ENCODE peak calls at places on chromosome 13, in four cellular contexts. O is tibial nerve, B is right lobe of liver, D is uterus. M is an unnamed sample.
A peak's percentile ranks its signal among the peaks of the same experiment; 100 is the strongest.

GRCh38 chr13:112697756-112698655 is 8.2 kb downstream of the ATP11A start:
- DNase-seq in O (no peak), B (peak; percentile 58), D (no peak), M (no peak)

GRCh38 chr13:86856996-86857395 is 814.2 kb upstream of the SLITRK5 start:
- DNase-seq in O (no peak), B (no peak), D (no peak), M (no peak)

GRCh38 chr13:37068962-37069361 is 9.5 kb upstream of the SUPT20H start:
- DNase-seq in O (no peak), B (no peak), D (no peak), M (no peak)

GRCh38 chr13:95530178-95530577 is 22.3 kb upstream of the CLDN10 start:
- DNase-seq in O (no peak), B (no peak), D (no peak), M (peak; percentile 80)

GRCh38 chr13:41495044-41495443 is 37.7 kb downstream of the RGCC start:
- DNase-seq in O (no peak), B (no peak), D (no peak), M (no peak)

GRCh38 chr13:48231080-48231479 is 1.9 kb upstream of the ITM2B start:
- DNase-seq in O (no peak), B (no peak), D (no peak), M (no peak)

GRCh38 chr13:40432018-40432978 is 234.1 kb downstream of the FOXO1 start:
- DNase-seq in O (no peak), B (no peak), D (no peak), M (no peak)

GRCh38 chr13:37313383-37313782 is 207.9 kb upstream of the CSNK1A1L start:
- DNase-seq in O (no peak), B (no peak), D (no peak), M (no peak)

GRCh38 chr13:39306639-39307589 is 268.7 kb downstream of the NHLRC3 start:
- DNase-seq in O (no peak), B (no peak), D (no peak), M (no peak)

GRCh38 chr13:97434417-97435296 is 688 bp downstream of the RAP2A start:
- DNase-seq in O (peak; percentile 17), B (peak; percentile 54), D (peak; percentile 46), M (peak; percentile 32)

GRCh38 chr13:33690321-33690720 is 127.6 kb upstream of the RFC3 start:
- DNase-seq in O (no peak), B (no peak), D (no peak), M (no peak)

GRCh38 chr13:32791545-32792172 is 205.4 kb downstream of the PDS5B start:
- DNase-seq in O (no peak), B (no peak), D (no peak), M (no peak)

GRCh38 chr13:42380420-42381164 is 108.6 kb downstream of the AKAP11 start:
- DNase-seq in O (no peak), B (no peak), D (no peak), M (no peak)

GRCh38 chr13:100584901-100585300 is 3.7 kb downstream of the GGACT start:
- DNase-seq in O (no peak), B (no peak), D (no peak), M (no peak)

GRCh38 chr13:76992548-76993001 is 694 bp downstream of the CLN5 start:
- DNase-seq in O (no peak), B (peak; percentile 52), D (peak; percentile 30), M (peak; percentile 39)

GRCh38 chr13:35876601-35877000 is 254.6 kb downstream of the DCLK1 start:
- DNase-seq in O (no peak), B (no peak), D (no peak), M (no peak)

GRCh38 chr13:114148521-114148855 is 16.1 kb upstream of the RASA3 start:
- DNase-seq in O (no peak), B (peak; percentile 28), D (no peak), M (peak; percentile 79)

GRCh38 chr13:21237081-21237480 is 60.6 kb downstream of the MRPL57 start:
- DNase-seq in O (no peak), B (no peak), D (no peak), M (no peak)

GRCh38 chr13:65784088-65784816 is 1445.9 kb downstream of the PCDH9 start:
- DNase-seq in O (no peak), B (no peak), D (no peak), M (no peak)

GRCh38 chr13:36154567-36155231 is 23.5 kb upstream of the DCLK1 start:
- DNase-seq in O (no peak), B (no peak), D (no peak), M (no peak)

GRCh38 chr13:102128216-102128800 is 273.5 kb downstream of the FGF14 start:
- DNase-seq in O (no peak), B (no peak), D (no peak), M (no peak)

GRCh38 chr13:20397896-20398295 is 127.8 kb downstream of the CRYL1 start:
- DNase-seq in O (no peak), B (no peak), D (no peak), M (no peak)

GRCh38 chr13:22000191-22000590 is 329.3 kb downstream of the FGF9 start:
- DNase-seq in O (no peak), B (no peak), D (no peak), M (no peak)

GRCh38 chr13:113187263-113187669 is 21.2 kb downstream of the PCID2 start:
- DNase-seq in O (peak; percentile 62), B (no peak), D (peak; percentile 61), M (peak; percentile 59)

GRCh38 chr13:37869756-37870488 is at the start of gene TRPC4:
- DNase-seq in O (no peak), B (no peak), D (peak; percentile 50), M (peak; percentile 51)

GRCh38 chr13:40161008-40161694 is 505.3 kb downstream of the FOXO1 start:
- DNase-seq in O (no peak), B (no peak), D (no peak), M (no peak)

GRCh38 chr13:66415444-66415843 is 814.7 kb downstream of the PCDH9 start:
- DNase-seq in O (no peak), B (no peak), D (no peak), M (no peak)

GRCh38 chr13:39612023-39612637 is 9.1 kb upstream of the LHFPL6 start:
- DNase-seq in O (peak; percentile 65), B (peak; percentile 66), D (peak; percentile 57), M (peak; percentile 83)

GRCh38 chr13:40597735-40598365 is 68.6 kb downstream of the FOXO1 start:
- DNase-seq in O (no peak), B (no peak), D (no peak), M (peak; percentile 42)

GRCh38 chr13:88622362-88622973 is 951.3 kb downstream of the SLITRK5 start:
- DNase-seq in O (no peak), B (no peak), D (no peak), M (no peak)

GRCh38 chr13:48985751-48986150 is 10.0 kb downstream of the FNDC3A start:
- DNase-seq in O (no peak), B (no peak), D (no peak), M (no peak)

GRCh38 chr13:86920960-86921359 is 750.2 kb upstream of the SLITRK5 start:
- DNase-seq in O (no peak), B (no peak), D (no peak), M (no peak)

GRCh38 chr13:92513672-92514071 is 712.9 kb upstream of the GPC6 start:
- DNase-seq in O (no peak), B (no peak), D (no peak), M (no peak)

GRCh38 chr13:21739771-21740170 is 68.9 kb downstream of the FGF9 start:
- DNase-seq in O (no peak), B (no peak), D (no peak), M (no peak)

GRCh38 chr13:97810152-97810551 is 143.3 kb upstream of the IPO5 start:
- DNase-seq in O (no peak), B (no peak), D (no peak), M (no peak)

GRCh38 chr13:112215871-112216270 is 148.9 kb downstream of the SOX1 start:
- DNase-seq in O (no peak), B (no peak), D (no peak), M (no peak)

GRCh38 chr13:73576291-73576690 is 517.5 kb downstream of the KLF5 start:
- DNase-seq in O (no peak), B (no peak), D (no peak), M (no peak)

GRCh38 chr13:79530270-79530669 is 49.3 kb downstream of the NDFIP2 start:
- DNase-seq in O (no peak), B (no peak), D (no peak), M (no peak)

GRCh38 chr13:79538757-79539156 is 57.8 kb downstream of the NDFIP2 start:
- DNase-seq in O (no peak), B (no peak), D (no peak), M (no peak)

GRCh38 chr13:79531542-79532239 is 50.7 kb downstream of the NDFIP2 start:
- DNase-seq in O (no peak), B (no peak), D (no peak), M (no peak)

GRCh38 chr13:79534596-79534995 is 53.6 kb downstream of the NDFIP2 start:
- DNase-seq in O (no peak), B (no peak), D (no peak), M (no peak)

DNA sequence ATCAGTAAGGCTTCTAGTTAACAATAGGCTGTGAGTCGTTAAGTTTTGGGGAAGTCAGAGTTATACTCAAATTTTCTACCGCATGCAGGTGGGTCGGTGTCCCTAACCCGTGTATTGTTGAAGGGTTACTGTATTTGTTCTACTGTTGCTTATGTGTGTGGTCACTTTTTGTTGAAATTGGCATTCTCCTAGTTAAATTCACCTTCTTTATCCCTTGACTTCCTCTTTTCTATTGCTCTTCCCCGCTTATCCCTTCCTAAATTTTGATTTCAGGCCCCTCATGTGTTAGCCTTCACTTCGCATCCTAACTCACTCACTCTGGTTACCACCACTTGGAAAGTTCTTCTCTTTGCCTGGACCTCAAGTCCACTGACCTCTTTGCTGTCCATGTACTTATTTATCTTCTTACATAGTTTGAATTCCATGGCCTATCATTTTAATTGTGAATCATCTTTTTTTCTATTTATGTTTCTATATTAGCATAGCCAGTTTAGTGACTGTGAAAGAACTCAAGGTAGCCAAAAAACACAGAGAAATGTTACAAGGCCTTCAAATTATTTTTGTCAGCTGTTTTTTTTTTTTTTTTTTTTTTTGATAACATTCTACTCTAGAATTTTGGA is 52.9 kb downstream of the NDFIP2 start:
- DNase-seq in O (no peak), B (no peak), D (no peak), M (no peak)
- H3K4me3 ChIP-seq in O (no peak overlapping the region), B (no peak overlapping the region), D (no peak overlapping the region), M (no peak overlapping the region)

GRCh38 chr13:104206450-104207044 is 1140.3 kb upstream of the SLC10A2 start:
- DNase-seq in O (no peak), B (no peak), D (no peak), M (peak; percentile 35)

GRCh38 chr13:104198811-104199210 is 1132.6 kb upstream of the SLC10A2 start:
- DNase-seq in O (no peak), B (no peak), D (no peak), M (no peak)

GRCh38 chr13:104204177-104204576 is 1138.0 kb upstream of the SLC10A2 start:
- DNase-seq in O (no peak), B (no peak), D (no peak), M (no peak)
- TF ChIP-seq CTCF in O (no peak), B (no peak), D (no peak), M (no peak)

GRCh38 chr13:43407023-43407581 is 379.7 kb downstream of the ENOX1 start:
- DNase-seq in O (no peak), B (no peak), D (no peak), M (no peak)
- TF ChIP-seq POLR2A in O (no peak), B (no peak), D (no peak), M (no peak)

DNA sequence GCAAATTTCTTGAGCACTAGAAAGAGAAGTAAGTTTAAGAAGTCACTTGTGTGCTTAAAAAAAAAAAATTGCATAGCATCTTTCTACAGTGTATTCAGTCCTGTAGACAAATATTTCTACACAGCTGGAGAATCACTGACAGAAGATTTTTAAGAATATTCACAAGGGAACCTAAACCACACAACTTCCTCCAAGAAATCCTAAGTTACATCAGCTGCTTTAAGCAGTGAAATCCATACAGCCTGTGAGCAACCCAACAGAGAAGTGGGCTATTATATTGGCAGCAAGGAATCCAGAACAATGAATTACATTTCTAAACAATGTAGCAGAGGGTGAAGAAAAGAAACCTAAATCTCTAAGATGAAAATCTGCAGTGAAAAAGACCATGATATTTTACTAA is 1.5 kb downstream of the DOCK9 start:
- DNase-seq in O (no peak), B (no peak), D (no peak), M (no peak)
- H3K4me3 ChIP-seq in O (peak overlapping the region; percentile 29), B (no peak overlapping the region), D (no peak overlapping the region), M (no peak overlapping the region)